ENCODE peak calls at places on chromosomes 6 and 20, in five cellular contexts. S is astrocyte of the spinal cord, A is upper lobe of left lung, T is heart right ventricle, Z is choroid plexus epithelial cell. H is an unnamed sample.

GRCh38 chr6:19999319-20000191 is 162.4 kb downstream of the ID4 start:
- DNase-seq in Z (peak), S (no peak), A (no peak), T (no peak), H (peak)

GRCh38 chr20:4985658-4986057 is 15.7 kb downstream of the SLC23A2 start:
- DNase-seq in A (no peak), Z (no peak), S (no peak), T (no peak), H (no peak)

GRCh38 chr6:25485820-25486559 is 166.0 kb upstream of the SCGN start:
- DNase-seq in T (peak), Z (no peak), A (no peak), S (no peak), H (no peak)

GRCh38 chr6:117513778-117514371 is 31.4 kb downstream of the DCBLD1 start:
- DNase-seq in S (no peak), A (no peak), T (no peak), Z (no peak), H (no peak)

GRCh38 chr6:128767150-128767549 is 115.8 kb upstream of the LAMA2 start:
- DNase-seq in A (no peak), Z (no peak), S (no peak), T (no peak), H (no peak)

GRCh38 chr6:49693512-49693911 is 19.8 kb downstream of the CRISP2 start:
- DNase-seq in A (no peak), T (no peak), Z (no peak), S (no peak), H (no peak)

GRCh38 chr6:148803979-148804378 is 57.1 kb downstream of the UST start:
- DNase-seq in T (no peak), Z (no peak), A (no peak), S (no peak), H (peak)

GRCh38 chr6:34374112-34374907 is 18.2 kb downstream of the NUDT3 start:
- DNase-seq in T (no peak), S (no peak), Z (no peak), A (no peak), H (no peak)

GRCh38 chr6:1535295-1535694 is 74.4 kb upstream of the FOXC1 start:
- DNase-seq in A (no peak), S (no peak), T (no peak), Z (no peak), H (peak)

GRCh38 chr6:35014786-35015185 is 125.7 kb downstream of the ANKS1A start:
- DNase-seq in S (peak), T (no peak), A (no peak), Z (peak), H (peak)

GRCh38 chr6:16850332-16851022 is 89.2 kb upstream of the ATXN1 start:
- DNase-seq in S (no peak), T (no peak), Z (no peak), A (no peak), H (no peak)

GRCh38 chr6:113149511-113149910 is 707.6 kb upstream of the MARCKS start:
- DNase-seq in A (no peak), T (no peak), Z (no peak), S (no peak), H (no peak)

GRCh38 chr6:134138226-134138975 is 86.0 kb upstream of the SLC2A12 start:
- DNase-seq in T (no peak), S (no peak), A (no peak), Z (peak), H (no peak)

GRCh38 chr20:44765647-44766367 is 20.1 kb downstream of the KCNK15 start:
- DNase-seq in A (no peak), S (no peak), T (no peak), Z (no peak), H (peak)

GRCh38 chr20:6485376-6485775 is 282.1 kb upstream of the BMP2 start:
- DNase-seq in A (no peak), T (no peak), Z (no peak), S (no peak), H (no peak)

GRCh38 chr6:151240036-151240685 is 394 bp downstream of the AKAP12 start:
- DNase-seq in S (peak), Z (peak), T (peak), A (peak), H (peak)

GRCh38 chr6:26660096-26660425 is 515 bp upstream of the ZNF322 start:
- DNase-seq in Z (peak), S (no peak), T (no peak), A (no peak), H (peak)

GRCh38 chr6:93417421-93417996 is 1.9 kb downstream of the EPHA7 start:
- DNase-seq in A (peak), T (no peak), Z (peak), S (peak), H (no peak)

GRCh38 chr6:117484052-117484646 is 1.7 kb downstream of the DCBLD1 start:
- DNase-seq in Z (no peak), A (no peak), S (no peak), T (no peak), H (no peak)

GRCh38 chr6:48111143-48111506 is at the start of gene PTCHD4:
- DNase-seq in A (no peak), T (no peak), Z (peak), S (peak), H (peak)

GRCh38 chr6:50850223-50850751 is 31.6 kb downstream of the TFAP2B start:
- DNase-seq in T (no peak), Z (no peak), A (peak), S (no peak), H (peak)

GRCh38 chr6:11263185-11263817 is 30.8 kb upstream of the NEDD9 start:
- DNase-seq in T (no peak), S (peak), Z (peak), A (no peak), H (peak)

DNA sequence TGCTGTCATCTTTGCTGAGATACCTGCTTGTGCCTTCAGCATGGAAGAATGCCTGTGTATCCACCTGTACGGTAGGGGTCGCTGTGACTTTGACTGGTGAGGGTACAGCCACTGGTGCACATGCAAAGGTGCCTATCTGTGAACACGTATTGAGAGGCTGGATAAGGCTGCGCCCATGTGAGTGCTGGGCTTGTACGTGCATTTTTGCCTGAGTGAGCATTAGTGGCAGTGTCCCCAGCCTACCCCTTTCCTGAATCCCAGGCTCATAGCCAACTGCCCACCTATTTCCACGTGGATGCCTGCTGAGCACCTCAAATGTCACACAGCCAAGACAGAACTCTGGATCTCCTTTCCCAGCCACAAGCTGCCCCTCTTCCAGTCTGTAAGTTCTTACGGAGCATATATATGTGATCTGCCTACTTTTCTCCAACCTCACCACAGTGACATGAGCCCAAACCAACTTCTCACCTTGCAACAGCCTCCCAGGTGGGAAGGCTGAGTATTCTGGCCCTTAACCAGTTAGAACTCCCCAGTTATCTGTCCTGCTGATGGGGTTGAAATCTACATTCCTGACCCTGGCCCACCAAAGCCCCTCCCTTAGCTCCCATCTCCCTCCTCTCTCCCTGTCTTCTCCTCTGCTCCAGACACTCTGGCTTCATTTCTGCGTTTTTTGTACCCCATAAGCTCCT is 1.1 kb upstream of the SLC2A10 start:
- DNase-seq in A (no peak), S (no peak), Z (no peak), T (no peak), H (peak)
- TF ChIP-seq CTCF in A (no peak), S (peak), Z (peak), T (no peak), H (peak)

GRCh38 chr6:168377856-168378832 is 58.6 kb upstream of the DACT2 start:
- DNase-seq in Z (no peak), T (no peak), A (no peak), S (no peak), H (no peak)
- H3K4me3 ChIP-seq in Z (no peak), T (peak), A (no peak), S (no peak), H (no peak)

GRCh38 chr20:17966432-17967312 is 1.9 kb downstream of the SNX5 start:
- DNase-seq in A (no peak), T (no peak), Z (peak), S (peak), H (peak)
- TF ChIP-seq CTCF in A (no peak), T (no peak), Z (peak), S (peak), H (peak)

DNA sequence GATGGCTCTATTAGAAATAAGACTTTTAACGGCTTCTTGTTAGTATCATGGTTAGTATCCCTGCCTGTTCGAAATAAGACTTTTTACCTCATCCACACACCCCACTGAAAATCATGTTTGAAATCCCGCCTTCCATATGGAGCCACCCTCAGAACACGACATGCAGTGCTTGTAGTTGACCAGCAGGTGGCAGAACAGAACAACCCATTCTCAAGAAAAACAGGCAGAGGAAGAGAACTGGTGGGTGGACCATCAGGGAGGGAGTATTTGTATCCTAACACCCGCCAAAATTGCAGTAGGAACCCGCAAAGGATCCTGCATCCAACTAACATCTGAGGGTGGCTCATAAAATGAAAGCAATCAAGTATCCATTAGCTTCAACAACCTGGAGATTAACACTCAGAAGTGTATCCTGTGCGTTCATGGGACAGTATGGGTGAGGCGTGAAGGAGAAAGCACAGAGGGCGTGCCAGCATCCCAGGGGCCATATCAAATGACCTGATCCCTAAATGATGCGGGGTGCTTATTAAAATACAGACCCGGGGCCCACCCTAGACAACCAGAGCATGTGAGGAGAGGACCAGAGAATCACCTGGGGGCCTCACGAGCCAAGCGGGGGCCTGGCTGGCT is 89.6 kb upstream of the NHSL1 start:
- DNase-seq in S (peak), Z (peak), A (peak), T (no peak), H (peak)
- H3K4me3 ChIP-seq in S (no peak), Z (no peak), A (no peak), T (no peak), H (no peak)

DNA sequence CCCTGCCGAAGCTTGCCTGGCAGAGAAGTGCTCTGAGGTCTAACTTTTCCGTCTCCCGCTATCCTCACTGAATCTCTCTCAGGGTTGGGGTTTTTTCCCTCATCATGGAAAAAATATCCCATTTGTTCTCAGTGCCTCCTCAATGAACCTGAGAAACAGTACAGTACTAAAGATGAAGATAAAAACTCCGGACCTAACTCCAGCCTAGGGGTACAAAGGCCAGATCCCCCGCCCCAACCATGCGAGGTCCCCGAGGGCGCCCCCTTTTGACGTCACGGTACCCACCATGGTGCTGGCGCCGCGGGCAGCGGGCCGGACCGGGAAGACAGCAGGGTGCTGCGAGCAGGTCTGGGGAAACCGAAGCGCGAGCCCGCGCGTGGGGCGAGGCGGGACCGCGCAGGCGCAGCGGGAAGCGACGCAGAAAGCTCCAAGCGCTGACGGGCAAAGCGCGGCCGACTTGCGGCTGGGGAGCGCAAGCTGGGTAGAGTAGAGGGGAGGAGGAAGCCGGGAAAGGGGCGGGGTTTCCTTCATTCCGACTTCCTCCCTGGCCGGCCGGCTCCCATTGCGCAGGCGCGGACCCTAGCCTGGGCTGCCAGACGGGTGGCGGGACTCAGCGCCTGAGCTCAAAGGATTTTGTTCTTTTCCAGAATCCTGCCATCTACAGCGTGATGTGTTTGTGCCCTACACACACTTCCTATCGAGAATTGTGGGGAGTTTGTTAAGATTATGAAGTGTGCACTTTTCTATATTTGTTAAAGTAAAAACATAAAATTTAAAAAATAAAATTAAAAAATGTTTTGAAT is at the start of gene LSM2:
- DNase-seq in Z (peak), S (peak), A (peak), T (peak), H (peak)
- TF ChIP-seq CTCF in Z (peak), S (peak), A (no peak), T (peak), H (peak)

DNA sequence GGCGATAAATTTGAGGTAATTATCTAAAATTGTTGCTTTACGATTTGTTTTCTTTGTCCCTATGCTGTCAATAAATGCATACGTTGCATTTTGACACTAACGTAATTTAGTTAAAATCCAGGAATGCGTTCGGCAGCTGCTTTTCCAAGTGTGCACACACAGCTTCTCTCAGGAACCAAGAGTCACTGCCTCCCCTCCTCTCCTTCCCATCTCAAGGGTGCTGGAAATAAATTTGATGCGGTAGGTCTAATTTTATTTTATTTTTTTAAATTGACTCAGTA is 381.4 kb downstream of the C6orf118 start:
- DNase-seq in A (no peak), S (no peak), T (no peak), Z (no peak), H (no peak)
- H3K4me3 ChIP-seq in A (no peak), S (peak), T (no peak), Z (no peak), H (no peak)

GRCh38 chr6:84280639-84281038 is 53.2 kb upstream of the CEP162 start:
- DNase-seq in Z (no peak), S (no peak), A (no peak), T (no peak), H (no peak)

GRCh38 chr6:84282566-84282965 is 55.1 kb upstream of the CEP162 start:
- DNase-seq in S (peak), A (no peak), T (no peak), Z (no peak), H (peak)

GRCh38 chr6:84280030-84280429 is 52.6 kb upstream of the CEP162 start:
- DNase-seq in T (no peak), A (no peak), S (no peak), Z (peak), H (peak)

GRCh38 chr6:84274856-84275255 is 47.4 kb upstream of the CEP162 start:
- DNase-seq in S (no peak), Z (no peak), T (no peak), A (no peak), H (no peak)

DNA sequence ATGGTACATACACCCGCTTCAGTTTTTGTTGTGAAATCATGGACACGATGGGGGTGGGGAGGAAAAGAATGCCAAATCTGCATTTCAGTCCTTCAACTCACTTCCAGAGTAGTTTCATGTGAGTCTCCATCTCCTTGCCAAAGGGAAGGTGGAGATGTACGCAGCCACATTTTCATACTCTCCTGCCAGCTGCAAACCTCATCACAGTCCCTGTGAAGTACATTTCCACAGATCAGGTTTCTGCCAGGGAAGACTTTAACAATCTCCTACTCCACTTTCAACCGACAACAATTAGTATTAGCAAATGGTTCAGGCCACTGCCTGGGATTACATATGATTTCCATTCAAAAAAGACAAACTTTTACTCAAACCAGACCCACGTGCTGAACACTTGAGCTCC is 50.9 kb upstream of the CEP162 start:
- DNase-seq in A (no peak), Z (peak), S (no peak), T (no peak), H (peak)
- TF ChIP-seq CTCF in A (no peak), Z (no peak), S (no peak), T (no peak), H (no peak)

DNA sequence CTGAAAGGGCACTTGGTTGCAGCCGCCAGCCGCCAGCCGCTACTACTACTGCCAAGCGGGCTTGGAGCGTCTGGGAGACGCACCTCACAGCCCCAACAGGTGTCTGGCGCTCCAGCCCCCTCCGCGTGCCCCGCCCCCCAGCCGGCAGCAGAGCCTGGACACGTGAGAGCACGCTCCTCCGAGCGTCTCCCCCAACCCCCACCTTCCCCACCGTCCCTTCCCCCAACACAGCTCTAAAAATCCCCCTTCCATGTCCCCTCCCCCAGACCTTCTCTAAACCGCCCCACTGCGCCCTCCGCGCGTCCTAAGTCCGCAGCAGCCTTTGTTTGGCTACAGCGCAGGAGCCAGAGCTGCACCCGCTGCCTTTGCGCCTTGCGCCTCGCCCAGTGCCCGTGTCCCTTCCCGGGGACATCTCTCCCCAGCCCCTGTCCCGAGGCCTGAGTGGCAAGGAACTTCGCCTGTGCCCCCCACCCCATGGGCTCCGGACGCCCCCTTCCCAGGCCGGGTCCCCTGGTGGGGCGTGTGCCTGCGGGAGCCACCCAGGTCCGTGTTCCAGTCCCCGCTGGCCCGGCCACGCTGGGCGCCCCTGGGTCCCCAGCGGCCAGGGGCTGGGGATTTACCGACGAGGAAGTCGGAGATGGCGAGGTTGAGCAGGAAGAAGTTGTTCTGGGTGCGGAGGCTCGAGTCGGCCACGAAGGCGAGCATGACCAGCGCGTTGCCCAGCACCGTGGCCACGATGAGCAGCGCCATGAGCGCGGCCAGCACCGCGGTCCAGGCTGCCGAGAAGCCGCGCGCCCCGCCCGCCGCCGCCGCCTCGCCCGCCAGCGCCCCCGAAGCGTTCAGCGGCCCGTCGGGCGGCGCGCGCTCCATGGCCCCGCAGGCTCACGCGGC is 732 bp downstream of the HRH3 start:
- DNase-seq in T (no peak), Z (peak), A (peak), S (no peak), H (no peak)
- H3K4me3 ChIP-seq in T (no peak), Z (no peak), A (peak), S (no peak), H (no peak)